ENCODE peak calls at places on chromosome 10, in ten cellular contexts. C is cardiac fibroblast; F is astrocyte of the cerebellum; I is SK-MEL-5; P is amniotic stem cell; Z is NCI-H1417; B is RPMI7951; E is GM12891; Y is stimulated activated CD8-positive, alpha-beta memory T cell treated with anti-CD3 and anti-CD28 coated beads, Interleukin-4, amount 100 ng/mL, for 1 hour; U is lower lobe of right lung. G is an unnamed sample.
A peak's percentile ranks its signal among the peaks of the same experiment; 100 is the strongest.

GRCh38 chr10:99880071-99880835 is 97.8 kb downstream of the ABCC2 start:
- DNase-seq in C (peak; percentile 39), F (no peak), I (no peak), P (no peak), Z (no peak), B (no peak), E (no peak), Y (no peak), U (no peak), G (no peak)

GRCh38 chr10:72068126-72068765 is 20.1 kb downstream of the SPOCK2 start:
- DNase-seq in C (no peak), F (no peak), I (no peak), P (no peak), Z (no peak), B (no peak), E (no peak), Y (no peak), U (no peak), G (no peak)

GRCh38 chr10:93436577-93436976 is 45.6 kb downstream of the MYOF start:
- DNase-seq in C (peak; percentile 99), F (peak; percentile 96), I (no peak), P (peak; percentile 82), Z (no peak), B (peak; percentile 94), E (no peak), Y (no peak), U (no peak), G (no peak)

GRCh38 chr10:11875499-11876281 is 52.5 kb downstream of the PROSER2 start:
- DNase-seq in C (peak; percentile 96), F (peak; percentile 26), I (peak; percentile 36), P (no peak), Z (no peak), B (peak; percentile 81), E (no peak), Y (no peak), U (peak; percentile 93), G (peak; percentile 70)

GRCh38 chr10:78719276-78719675 is 349.5 kb upstream of the ZMIZ1 start:
- DNase-seq in C (no peak), F (no peak), I (no peak), P (no peak), Z (no peak), B (no peak), E (no peak), Y (no peak), U (no peak), G (no peak)

GRCh38 chr10:79318369-79318768 is 28.9 kb upstream of the PPIF start:
- DNase-seq in C (no peak), F (no peak), I (no peak), P (no peak), Z (no peak), B (no peak), E (no peak), Y (no peak), U (peak; percentile 32), G (peak; percentile 80)

GRCh38 chr10:85916192-85916747 is 450.3 kb downstream of the GRID1 start:
- DNase-seq in C (no peak), F (no peak), I (no peak), P (no peak), Z (no peak), B (no peak), E (no peak), Y (no peak), U (no peak), G (no peak)

GRCh38 chr10:11036424-11037011 is 18.8 kb downstream of the CELF2 start:
- DNase-seq in C (peak; percentile 76), F (peak; percentile 26), I (peak; percentile 79), P (no peak), Z (peak; percentile 1), B (peak; percentile 32), E (no peak), Y (no peak), U (no peak), G (no peak)

GRCh38 chr10:110355181-110355831 is 50.6 kb upstream of the SMNDC1 start:
- DNase-seq in C (no peak), F (no peak), I (no peak), P (no peak), Z (no peak), B (no peak), E (no peak), Y (no peak), U (no peak), G (peak; percentile 83)

GRCh38 chr10:72367301-72367970 is 12.7 kb upstream of the DNAJB12 start:
- DNase-seq in C (peak; percentile 23), F (peak; percentile 80), I (no peak), P (no peak), Z (no peak), B (no peak), E (no peak), Y (no peak), U (no peak), G (no peak)

GRCh38 chr10:42950606-42951485 is 126.0 kb upstream of the RET start:
- DNase-seq in C (no peak), F (no peak), I (no peak), P (no peak), Z (no peak), B (no peak), E (no peak), Y (no peak), U (peak; percentile 20), G (peak; percentile 47)

G was measured in spleen.